ENCODE peak calls at places on chromosome 1, in six cellular contexts. Z, J, M, V, E and F are unnamed samples.

GRCh38 chr1:190183588-190183987 is 294.1 kb downstream of the BRINP3 start:
- DNase-seq in Z (no peak), J (no peak), M (no peak), V (no peak), E (no peak), F (no peak)

GRCh38 chr1:247936415-247936814 is 11.7 kb downstream of the OR2AJ1 start:
- DNase-seq in Z (no peak), J (no peak), M (no peak), V (no peak), E (no peak), F (no peak)

GRCh38 chr1:41955461-41956159 is 36.9 kb upstream of the HIVEP3 start:
- DNase-seq in Z (no peak), J (peak; percentile 67), M (peak; percentile 94), V (peak; percentile 97), E (peak; percentile 25), F (no peak)

GRCh38 chr1:15870421-15870820 is 22.9 kb downstream of the SPEN start:
- DNase-seq in Z (no peak), J (no peak), M (peak; percentile 71), V (no peak), E (no peak), F (no peak)

GRCh38 chr1:25874635-25875153 is 814 bp downstream of the PAQR7 start:
- DNase-seq in Z (no peak), J (no peak), M (no peak), V (no peak), E (peak; percentile 13), F (no peak)

GRCh38 chr1:212133319-212133718 is 97.8 kb downstream of the DTL start:
- DNase-seq in Z (no peak), J (no peak), M (no peak), V (no peak), E (no peak), F (no peak)

GRCh38 chr1:5552787-5553484 is 439.3 kb downstream of the NPHP4 start:
- DNase-seq in Z (no peak), J (no peak), M (no peak), V (no peak), E (no peak), F (no peak)

GRCh38 chr1:28950006-28950405 is 35.6 kb downstream of the EPB41 start:
- DNase-seq in Z (no peak), J (no peak), M (no peak), V (no peak), E (no peak), F (no peak)

GRCh38 chr1:209839875-209840491 is 12.2 kb downstream of the UTP25 start:
- DNase-seq in Z (no peak), J (peak; percentile 60), M (peak; percentile 94), V (peak; percentile 65), E (peak; percentile 68), F (no peak)

GRCh38 chr1:18452550-18452949 is 28.2 kb upstream of the KLHDC7A start:
- DNase-seq in Z (peak; percentile 58), J (no peak), M (peak; percentile 21), V (peak; percentile 51), E (peak; percentile 26), F (peak; percentile 73)

GRCh38 chr1:21520899-21521716 is 11.9 kb downstream of the ALPL start:
- DNase-seq in Z (no peak), J (no peak), M (peak; percentile 55), V (no peak), E (no peak), F (no peak)

GRCh38 chr1:24021403-24022266 is 41.5 kb upstream of the SRSF10 start:
- DNase-seq in Z (no peak), J (no peak), M (peak; percentile 39), V (no peak), E (peak; percentile 36), F (peak; percentile 46)

GRCh38 chr1:185530215-185530614 is 204.0 kb upstream of the HMCN1 start:
- DNase-seq in Z (no peak), J (no peak), M (no peak), V (no peak), E (no peak), F (no peak)
- H3K9me2 ChIP-seq in Z (peaks cover 6% of the 10 kb centered on the region), J (no peaks in the 10 kb centered on the region), M (no peaks in the 10 kb centered on the region), V (no peaks in the 10 kb centered on the region), E (no peaks in the 10 kb centered on the region), F (no peaks in the 10 kb centered on the region)

DNA sequence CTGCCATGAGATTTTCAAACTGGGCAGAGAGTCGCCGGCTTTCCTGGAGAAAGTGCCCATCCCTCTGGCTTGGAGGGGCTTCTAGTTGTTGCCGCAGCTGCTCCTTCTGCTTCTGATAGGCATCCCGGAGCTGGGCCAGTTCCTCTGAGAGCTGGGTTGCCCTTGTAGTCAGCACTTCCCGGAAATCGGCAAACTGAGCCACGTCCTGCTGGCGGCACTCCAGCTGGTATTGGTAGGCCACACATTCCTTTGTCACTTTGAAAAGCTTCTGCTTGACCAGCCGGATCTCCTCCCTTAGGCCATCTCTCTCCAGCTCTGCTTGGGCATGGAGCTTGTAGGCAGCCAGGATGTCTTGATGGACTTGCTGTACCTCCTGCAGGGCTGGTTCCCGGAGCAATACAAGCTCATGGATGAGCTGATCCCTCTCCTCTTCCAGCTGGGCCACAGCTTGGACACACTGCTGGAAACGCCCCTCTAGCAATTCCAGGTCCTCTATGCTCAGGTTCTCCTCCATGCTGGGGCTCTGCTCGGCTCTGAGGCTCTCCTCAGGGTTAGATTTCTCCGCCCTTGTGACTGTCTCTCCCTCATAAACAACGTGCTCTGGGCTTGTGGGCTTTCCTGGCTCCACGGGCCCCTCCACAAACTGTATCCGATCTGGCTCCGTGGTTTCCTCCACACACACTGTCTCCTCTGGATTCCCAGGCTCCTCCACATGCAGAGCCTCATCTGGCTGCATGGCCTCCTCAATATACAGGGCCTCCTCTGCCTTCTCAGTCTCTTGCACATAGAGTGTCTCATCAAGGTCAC is 7.3 kb downstream of the SYNC start:
- DNase-seq in Z (no peak), J (peak; percentile 77), M (peak; percentile 85), V (no peak), E (no peak), F (no peak)
- H3K4me2 ChIP-seq in Z (no peak overlapping the region), J (peak overlapping the region; percentile 31), M (peak overlapping the region; percentile 36), V (peak overlapping the region; percentile 6), E (no peak overlapping the region), F (no peak overlapping the region)

DNA sequence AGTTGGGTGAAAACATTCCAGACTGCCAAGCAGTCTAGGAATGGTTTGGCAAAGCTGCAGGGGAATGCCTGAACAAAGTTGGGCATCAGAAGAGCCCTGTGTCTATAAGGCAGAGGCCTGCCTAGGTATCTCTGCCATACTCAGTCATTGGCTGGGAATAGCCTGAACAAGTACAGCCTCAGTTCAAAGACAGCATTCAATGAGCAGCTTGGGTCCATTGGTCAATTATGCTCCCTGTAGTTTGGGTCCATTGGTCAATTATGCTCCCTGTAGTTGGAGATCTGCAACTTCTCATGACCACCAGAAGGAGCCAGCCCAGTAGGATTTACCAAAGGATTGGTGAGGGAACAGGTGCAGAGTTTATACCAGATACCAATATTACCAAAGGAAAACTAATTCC is 31.6 kb downstream of the FMO3 start:
- DNase-seq in Z (no peak), J (no peak), M (no peak), V (no peak), E (no peak), F (no peak)
- H3K9me2 ChIP-seq in Z (peaks cover 9% of the 10 kb centered on the region), J (no peaks in the 10 kb centered on the region), M (no peaks in the 10 kb centered on the region), V (no peaks in the 10 kb centered on the region), E (no peaks in the 10 kb centered on the region), F (no peaks in the 10 kb centered on the region)

GRCh38 chr1:63662056-63662836 is 69.0 kb downstream of the PGM1 start:
- DNase-seq in Z (no peak), J (peak; percentile 91), M (peak; percentile 94), V (peak; percentile 78), E (no peak), F (no peak)

GRCh38 chr1:63664742-63665141 is 71.5 kb downstream of the PGM1 start:
- DNase-seq in Z (no peak), J (no peak), M (no peak), V (no peak), E (no peak), F (no peak)

GRCh38 chr1:63663873-63664272 is 70.7 kb downstream of the PGM1 start:
- DNase-seq in Z (no peak), J (no peak), M (peak; percentile 50), V (no peak), E (no peak), F (no peak)

GRCh38 chr1:63663301-63663700 is 70.1 kb downstream of the PGM1 start:
- DNase-seq in Z (no peak), J (no peak), M (peak; percentile 73), V (peak; percentile 19), E (no peak), F (no peak)

GRCh38 chr1:63662846-63663245 is 69.6 kb downstream of the PGM1 start:
- DNase-seq in Z (peak; percentile 39), J (peak; percentile 91), M (peak; percentile 64), V (peak; percentile 85), E (no peak), F (no peak)
- H3K4me2 ChIP-seq in Z (no peak overlapping the region), J (peak overlapping the region; percentile 81), M (peak overlapping the region; percentile 82), V (peak overlapping the region; percentile 68), E (no peak overlapping the region), F (no peak overlapping the region)

GRCh38 chr1:93025572-93025971 is 53.5 kb upstream of the MTF2 start:
- DNase-seq in Z (no peak), J (no peak), M (no peak), V (no peak), E (no peak), F (no peak)

GRCh38 chr1:93033029-93033428 is 46.1 kb upstream of the MTF2 start:
- DNase-seq in Z (no peak), J (no peak), M (no peak), V (no peak), E (no peak), F (peak; percentile 94)

GRCh38 chr1:93033785-93034184 is 45.3 kb upstream of the MTF2 start:
- DNase-seq in Z (no peak), J (no peak), M (no peak), V (no peak), E (no peak), F (peak; percentile 77)

GRCh38 chr1:93029317-93029716 is 49.8 kb upstream of the MTF2 start:
- DNase-seq in Z (no peak), J (no peak), M (no peak), V (no peak), E (no peak), F (peak; percentile 98)

GRCh38 chr1:93028542-93028941 is 50.5 kb upstream of the MTF2 start:
- DNase-seq in Z (no peak), J (no peak), M (no peak), V (no peak), E (no peak), F (no peak)
- H3K9me2 ChIP-seq in Z (peaks cover 6% of the 10 kb centered on the region), J (no peaks in the 10 kb centered on the region), M (no peaks in the 10 kb centered on the region), V (no peaks in the 10 kb centered on the region), E (no peaks in the 10 kb centered on the region), F (no peaks in the 10 kb centered on the region)

GRCh38 chr1:113388017-113388620 is 2.2 kb upstream of the MAGI3 start:
- DNase-seq in Z (no peak), J (no peak), M (peak; percentile 8), V (no peak), E (no peak), F (no peak)

GRCh38 chr1:113389953-113390834 is at the start of gene MAGI3:
- DNase-seq in Z (peak; percentile 98), J (peak; percentile 99), M (peak; percentile 99), V (peak; percentile 93), E (peak; percentile 99), F (peak; percentile 94)

GRCh38 chr1:113389356-113389952 is 861 bp upstream of the MAGI3 start:
- DNase-seq in Z (no peak), J (peak; percentile 2), M (no peak), V (no peak), E (no peak), F (peak; percentile 2)

GRCh38 chr1:113390871-113391642 is 742 bp downstream of the MAGI3 start:
- DNase-seq in Z (peak; percentile 65), J (peak; percentile 51), M (peak; percentile 59), V (no peak), E (peak; percentile 65), F (peak; percentile 53)

GRCh38 chr1:113388621-113389355 is 1.5 kb upstream of the MAGI3 start:
- DNase-seq in Z (no peak), J (peak; percentile 63), M (peak; percentile 10), V (no peak), E (peak; percentile 72), F (no peak)
- H3K4me2 ChIP-seq in Z (peak overlapping the region; percentile 95), J (peak overlapping the region; percentile 98), M (peak overlapping the region; percentile 91), V (peak overlapping the region; percentile 89), E (peak overlapping the region; percentile 77), F (peak overlapping the region; percentile 67)